ENCODE peak calls at places on chromosomes 4 and X, in eight cellular contexts. K, F, J, H, I, W, X and G are unnamed samples.

GRCh38 chrX:155086202-155086840 is 15.0 kb downstream of the BRCC3 start:
- DNase-seq in K (no peak), F (no peak), J (peak; percentile 12), H (no peak), I (no peak), W (peak; percentile 59), X (peak; percentile 31), G (peak; percentile 6)

GRCh38 chrX:21373637-21374162 is 518 bp upstream of the CNKSR2 start:
- DNase-seq in K (no peak), F (no peak), J (no peak), H (no peak), I (no peak), W (no peak), X (no peak), G (no peak)

GRCh38 chr4:61397174-61397573 is 197.0 kb downstream of the ADGRL3 start:
- DNase-seq in K (no peak), F (no peak), J (peak; percentile 1), H (no peak), I (no peak), W (no peak), X (no peak), G (no peak)

GRCh38 chrX:74579597-74580209 is 34.7 kb downstream of the RLIM start:
- DNase-seq in K (no peak), F (no peak), J (peak; percentile 14), H (no peak), I (no peak), W (no peak), X (no peak), G (no peak)

GRCh38 chr4:119946359-119946758 is 120.3 kb downstream of the MAD2L1 start:
- DNase-seq in K (no peak), F (no peak), J (peak; percentile 39), H (no peak), I (no peak), W (no peak), X (no peak), G (no peak)

GRCh38 chrX:11665144-11666040 is at the start of gene ARHGAP6:
- DNase-seq in K (peak; percentile 34), F (peak; percentile 37), J (peak; percentile 20), H (no peak), I (peak; percentile 35), W (peak; percentile 82), X (no peak), G (peak; percentile 62)

GRCh38 chr4:151228196-151229119 is 48.5 kb upstream of the PRSS48 start:
- DNase-seq in K (no peak), F (no peak), J (peak; percentile 28), H (no peak), I (no peak), W (no peak), X (no peak), G (peak; percentile 5)

GRCh38 chr4:148286043-148286442 is 156.2 kb downstream of the NR3C2 start:
- DNase-seq in K (no peak), F (no peak), J (no peak), H (no peak), I (no peak), W (no peak), X (no peak), G (no peak)

GRCh38 chr4:76990288-76991080 is 40.9 kb downstream of the SEPTIN11 start:
- DNase-seq in K (no peak), F (no peak), J (peak; percentile 96), H (no peak), I (no peak), W (no peak), X (no peak), G (peak; percentile 12)

GRCh38 chrX:9393571-9393970 is 71.3 kb upstream of the TBL1X start:
- DNase-seq in K (no peak), F (no peak), J (no peak), H (no peak), I (no peak), W (no peak), X (no peak), G (no peak)

GRCh38 chr4:105878668-105879067 is 16.6 kb upstream of the NPNT start:
- DNase-seq in K (no peak), F (no peak), J (no peak), H (no peak), I (no peak), W (no peak), X (no peak), G (no peak)

GRCh38 chrX:129553619-129554288 is 13.7 kb downstream of the OCRL start:
- DNase-seq in K (no peak), F (peak; percentile 32), J (no peak), H (no peak), I (no peak), W (no peak), X (no peak), G (no peak)

GRCh38 chrX:129544780-129545179 is 4.7 kb downstream of the OCRL start:
- DNase-seq in K (no peak), F (no peak), J (no peak), H (no peak), I (no peak), W (no peak), X (no peak), G (no peak)

GRCh38 chrX:129545408-129545807 is 5.3 kb downstream of the OCRL start:
- DNase-seq in K (no peak), F (no peak), J (no peak), H (no peak), I (no peak), W (no peak), X (no peak), G (no peak)

GRCh38 chrX:129549124-129549523 is 9.1 kb downstream of the OCRL start:
- DNase-seq in K (no peak), F (no peak), J (no peak), H (no peak), I (no peak), W (no peak), X (no peak), G (no peak)
- H3K36me3 ChIP-seq in K (peaks cover 46% of the 10 kb centered on the region), F (no peaks in the 10 kb centered on the region), J (peaks cover 3% of the 10 kb centered on the region), H (no peaks in the 10 kb centered on the region), I (peaks cover 4% of the 10 kb centered on the region), W (no peaks in the 10 kb centered on the region), X (no peaks in the 10 kb centered on the region), G (peaks cover 11% of the 10 kb centered on the region)

GRCh38 chrX:18424482-18425198 is 768 bp upstream of the CDKL5 start:
- DNase-seq in K (peak; percentile 3), F (peak; percentile 72), J (peak; percentile 70), H (peak; percentile 4), I (no peak), W (no peak), X (no peak), G (peak; percentile 11)
- H3K4me3 ChIP-seq in K (peak overlapping the region; percentile 92), F (peak overlapping the region; percentile 74), J (peak overlapping the region; percentile 69), H (peak overlapping the region; percentile 77), I (peak overlapping the region; percentile 93), W (peak overlapping the region; percentile 81), X (peak overlapping the region; percentile 62), G (peak overlapping the region; percentile 63)

GRCh38 chr4:74934016-74934821 is 1.3 kb downstream of the PARM1 start:
- DNase-seq in K (peak; percentile 17), F (peak; percentile 57), J (peak; percentile 14), H (no peak), I (peak; percentile 10), W (no peak), X (no peak), G (peak; percentile 10)
- H3K27me3 ChIP-seq in K (peaks cover 54% of the 10 kb centered on the region), F (no peaks in the 10 kb centered on the region), J (peaks cover 41% of the 10 kb centered on the region), H (no peaks in the 10 kb centered on the region), I (no peaks in the 10 kb centered on the region), W (no peaks in the 10 kb centered on the region), X (no peaks in the 10 kb centered on the region), G (peaks cover 22% of the 10 kb centered on the region)

GRCh38 chr4:37995981-37996770 is 36.0 kb downstream of the PTTG2 start:
- DNase-seq in K (peak; percentile 52), F (no peak), J (no peak), H (no peak), I (no peak), W (peak; percentile 56), X (no peak), G (no peak)
- H3K36me3 ChIP-seq in K (no peaks in the 10 kb centered on the region), F (no peaks in the 10 kb centered on the region), J (no peaks in the 10 kb centered on the region), H (no peaks in the 10 kb centered on the region), I (no peaks in the 10 kb centered on the region), W (no peaks in the 10 kb centered on the region), X (no peaks in the 10 kb centered on the region), G (no peaks in the 10 kb centered on the region)

DNA sequence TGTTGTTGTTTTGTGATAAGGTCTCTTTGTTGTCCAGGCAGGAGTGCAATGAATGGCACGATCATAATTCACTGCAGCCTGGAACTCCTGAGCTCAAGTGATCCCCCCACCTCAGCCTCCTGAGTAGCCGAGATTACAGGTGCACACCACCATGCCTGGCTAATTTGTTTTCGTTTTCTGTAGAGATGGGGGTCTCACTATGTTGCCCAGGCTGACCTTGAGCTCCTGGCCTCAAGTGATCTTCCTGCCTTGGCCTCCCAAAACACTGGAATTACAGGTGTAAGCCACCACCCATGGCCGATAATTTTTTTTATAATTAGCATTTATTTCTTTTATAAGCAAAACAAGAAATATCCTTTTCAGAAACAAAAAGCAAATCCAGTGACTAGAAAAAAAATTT is 3.6 kb downstream of the PLAC8 start:
- DNase-seq in K (no peak), F (no peak), J (no peak), H (no peak), I (no peak), W (no peak), X (no peak), G (no peak)
- H3K4me3 ChIP-seq in K (no peak overlapping the region), F (peak overlapping the region; percentile 76), J (no peak overlapping the region), H (peak overlapping the region; percentile 82), I (peak overlapping the region; percentile 59), W (no peak overlapping the region), X (no peak overlapping the region), G (no peak overlapping the region)